ENCODE peak calls at places on chromosomes 1 and 21, in ten cellular contexts. One of them, this sample, is unnamed.
A peak's percentile ranks its signal among the peaks of the same experiment; 100 is the strongest.

GRCh38 chr1:99829269-99829668 is 20.9 kb upstream of the AGL start:
- DNase-seq in LNCaP clone FGC: no peak
- DNase-seq in thyroid gland: peak; percentile 11
- DNase-seq in epithelial cell of proximal tubule: no peak
- DNase-seq in transverse colon: no peak
- DNase-seq in fibroblast of villous mesenchyme: no peak
- DNase-seq in SJCRH30: no peak
- DNase-seq in spleen: no peak
- DNase-seq in fibroblast of the aortic adventitia: no peak
- DNase-seq in OCI-LY7: no peak
- DNase-seq in this sample: no peak

GRCh38 chr1:235831148-235831547 is 35.6 kb downstream of the LYST start:
- DNase-seq in LNCaP clone FGC: no peak
- DNase-seq in thyroid gland: peak; percentile 25
- DNase-seq in epithelial cell of proximal tubule: no peak
- DNase-seq in transverse colon: no peak
- DNase-seq in fibroblast of villous mesenchyme: no peak
- DNase-seq in SJCRH30: no peak
- DNase-seq in spleen: no peak
- DNase-seq in fibroblast of the aortic adventitia: peak; percentile 65
- DNase-seq in OCI-LY7: no peak
- DNase-seq in this sample: peak; percentile 75

GRCh38 chr1:230825061-230825803 is 43.1 kb downstream of the C1orf198 start:
- DNase-seq in LNCaP clone FGC: peak; percentile 41
- DNase-seq in thyroid gland: no peak
- DNase-seq in epithelial cell of proximal tubule: peak; percentile 46
- DNase-seq in transverse colon: no peak
- DNase-seq in fibroblast of villous mesenchyme: peak; percentile 74
- DNase-seq in SJCRH30: peak; percentile 90
- DNase-seq in spleen: no peak
- DNase-seq in fibroblast of the aortic adventitia: peak; percentile 84
- DNase-seq in OCI-LY7: no peak
- DNase-seq in this sample: peak; percentile 23

GRCh38 chr1:155106862-155107261 is 20.8 kb upstream of the EFNA1 start:
- DNase-seq in LNCaP clone FGC: no peak
- DNase-seq in thyroid gland: no peak
- DNase-seq in epithelial cell of proximal tubule: no peak
- DNase-seq in transverse colon: no peak
- DNase-seq in fibroblast of villous mesenchyme: no peak
- DNase-seq in SJCRH30: no peak
- DNase-seq in spleen: no peak
- DNase-seq in fibroblast of the aortic adventitia: no peak
- DNase-seq in OCI-LY7: peak; percentile 52
- DNase-seq in this sample: no peak

GRCh38 chr21:29805110-29805509 is 134.7 kb downstream of the GRIK1 start:
- DNase-seq in LNCaP clone FGC: peak; percentile 90
- DNase-seq in thyroid gland: no peak
- DNase-seq in epithelial cell of proximal tubule: no peak
- DNase-seq in transverse colon: no peak
- DNase-seq in fibroblast of villous mesenchyme: no peak
- DNase-seq in SJCRH30: no peak
- DNase-seq in spleen: no peak
- DNase-seq in fibroblast of the aortic adventitia: no peak
- DNase-seq in OCI-LY7: no peak
- DNase-seq in this sample: no peak

GRCh38 chr1:227947425-227947677 is 381 bp downstream of the WNT9A start:
- DNase-seq in LNCaP clone FGC: no peak
- DNase-seq in thyroid gland: no peak
- DNase-seq in epithelial cell of proximal tubule: no peak
- DNase-seq in transverse colon: no peak
- DNase-seq in fibroblast of villous mesenchyme: no peak
- DNase-seq in SJCRH30: peak; percentile 48
- DNase-seq in spleen: peak; percentile 74
- DNase-seq in fibroblast of the aortic adventitia: no peak
- DNase-seq in OCI-LY7: no peak
- DNase-seq in this sample: no peak

GRCh38 chr1:177975588-177976495 is 6.0 kb upstream of the SEC16B start:
- DNase-seq in LNCaP clone FGC: no peak
- DNase-seq in thyroid gland: no peak
- DNase-seq in epithelial cell of proximal tubule: peak; percentile 68
- DNase-seq in transverse colon: no peak
- DNase-seq in fibroblast of villous mesenchyme: no peak
- DNase-seq in SJCRH30: no peak
- DNase-seq in spleen: no peak
- DNase-seq in fibroblast of the aortic adventitia: peak; percentile 30
- DNase-seq in OCI-LY7: no peak
- DNase-seq in this sample: peak; percentile 23

GRCh38 chr1:108704501-108704900 is 8.2 kb upstream of the FNDC7 start:
- DNase-seq in LNCaP clone FGC: no peak
- DNase-seq in thyroid gland: no peak
- DNase-seq in epithelial cell of proximal tubule: peak; percentile 22
- DNase-seq in transverse colon: no peak
- DNase-seq in fibroblast of villous mesenchyme: peak; percentile 77
- DNase-seq in SJCRH30: peak; percentile 50
- DNase-seq in spleen: no peak
- DNase-seq in fibroblast of the aortic adventitia: peak; percentile 82
- DNase-seq in OCI-LY7: no peak
- DNase-seq in this sample: peak; percentile 87

GRCh38 chr1:47996406-47997226 is 569 bp downstream of the TRABD2B start:
- DNase-seq in LNCaP clone FGC: no peak
- DNase-seq in thyroid gland: no peak
- DNase-seq in epithelial cell of proximal tubule: no peak
- DNase-seq in transverse colon: no peak
- DNase-seq in fibroblast of villous mesenchyme: no peak
- DNase-seq in SJCRH30: peak; percentile 67
- DNase-seq in spleen: no peak
- DNase-seq in fibroblast of the aortic adventitia: no peak
- DNase-seq in OCI-LY7: no peak
- DNase-seq in this sample: peak; percentile 48

GRCh38 chr1:13749543-13750307 is 49.7 kb downstream of the PRDM2 start:
- DNase-seq in LNCaP clone FGC: no peak
- DNase-seq in thyroid gland: peak; percentile 59
- DNase-seq in epithelial cell of proximal tubule: no peak
- DNase-seq in transverse colon: peak; percentile 70
- DNase-seq in fibroblast of villous mesenchyme: peak; percentile 65
- DNase-seq in SJCRH30: peak; percentile 66
- DNase-seq in spleen: peak; percentile 96
- DNase-seq in fibroblast of the aortic adventitia: peak; percentile 39
- DNase-seq in OCI-LY7: peak; percentile 57
- DNase-seq in this sample: peak; percentile 66

GRCh38 chr1:14215151-14215550 is 383.3 kb upstream of the KAZN start:
- DNase-seq in LNCaP clone FGC: no peak
- DNase-seq in thyroid gland: no peak
- DNase-seq in epithelial cell of proximal tubule: peak; percentile 12
- DNase-seq in transverse colon: no peak
- DNase-seq in fibroblast of villous mesenchyme: no peak
- DNase-seq in SJCRH30: no peak
- DNase-seq in spleen: no peak
- DNase-seq in fibroblast of the aortic adventitia: no peak
- DNase-seq in OCI-LY7: no peak
- DNase-seq in this sample: no peak

GRCh38 chr1:90708236-90708786 is 8.8 kb downstream of the BARHL2 start:
- DNase-seq in LNCaP clone FGC: no peak
- DNase-seq in thyroid gland: no peak
- DNase-seq in epithelial cell of proximal tubule: no peak
- DNase-seq in transverse colon: no peak
- DNase-seq in fibroblast of villous mesenchyme: no peak
- DNase-seq in SJCRH30: no peak
- DNase-seq in spleen: no peak
- DNase-seq in fibroblast of the aortic adventitia: no peak
- DNase-seq in OCI-LY7: no peak
- DNase-seq in this sample: no peak

GRCh38 chr1:90707363-90707710 is 9.8 kb downstream of the BARHL2 start:
- DNase-seq in LNCaP clone FGC: peak; percentile 34
- DNase-seq in thyroid gland: peak; percentile 71
- DNase-seq in epithelial cell of proximal tubule: no peak
- DNase-seq in transverse colon: peak; percentile 52
- DNase-seq in fibroblast of villous mesenchyme: peak; percentile 24
- DNase-seq in SJCRH30: no peak
- DNase-seq in spleen: peak; percentile 76
- DNase-seq in fibroblast of the aortic adventitia: peak; percentile 23
- DNase-seq in OCI-LY7: no peak
- DNase-seq in this sample: peak; percentile 64

GRCh38 chr1:90705910-90706309 is 11.2 kb downstream of the BARHL2 start:
- DNase-seq in LNCaP clone FGC: no peak
- DNase-seq in thyroid gland: no peak
- DNase-seq in epithelial cell of proximal tubule: no peak
- DNase-seq in transverse colon: no peak
- DNase-seq in fibroblast of villous mesenchyme: no peak
- DNase-seq in SJCRH30: no peak
- DNase-seq in spleen: no peak
- DNase-seq in fibroblast of the aortic adventitia: no peak
- DNase-seq in OCI-LY7: no peak
- DNase-seq in this sample: no peak

GRCh38 chr1:90704817-90705216 is 12.3 kb downstream of the BARHL2 start:
- DNase-seq in LNCaP clone FGC: no peak
- DNase-seq in thyroid gland: no peak
- DNase-seq in epithelial cell of proximal tubule: no peak
- DNase-seq in transverse colon: no peak
- DNase-seq in fibroblast of villous mesenchyme: no peak
- DNase-seq in SJCRH30: no peak
- DNase-seq in spleen: no peak
- DNase-seq in fibroblast of the aortic adventitia: no peak
- DNase-seq in OCI-LY7: no peak
- DNase-seq in this sample: no peak

GRCh38 chr1:90706437-90707362 is 10.4 kb downstream of the BARHL2 start:
- DNase-seq in LNCaP clone FGC: peak; percentile 38
- DNase-seq in thyroid gland: peak; percentile 49
- DNase-seq in epithelial cell of proximal tubule: no peak
- DNase-seq in transverse colon: no peak
- DNase-seq in fibroblast of villous mesenchyme: no peak
- DNase-seq in SJCRH30: no peak
- DNase-seq in spleen: peak; percentile 78
- DNase-seq in fibroblast of the aortic adventitia: no peak
- DNase-seq in OCI-LY7: no peak
- DNase-seq in this sample: peak; percentile 31
- H3K4me3 ChIP-seq in LNCaP clone FGC: peak overlapping the region; percentile 44
- H3K4me3 ChIP-seq in thyroid gland: peak overlapping the region; percentile 18
- H3K4me3 ChIP-seq in epithelial cell of proximal tubule: peak overlapping the region; percentile 40
- H3K4me3 ChIP-seq in transverse colon: peak overlapping the region; percentile 45
- H3K4me3 ChIP-seq in fibroblast of villous mesenchyme: no peak overlapping the region
- H3K4me3 ChIP-seq in SJCRH30: no peak overlapping the region
- H3K4me3 ChIP-seq in spleen: no peak overlapping the region
- H3K4me3 ChIP-seq in fibroblast of the aortic adventitia: no peak overlapping the region
- H3K4me3 ChIP-seq in OCI-LY7: no peak overlapping the region
- H3K4me3 ChIP-seq in this sample: peak overlapping the region; percentile 13

GRCh38 chr1:10616696-10617095 is 141.9 kb downstream of the PEX14 start:
- DNase-seq in LNCaP clone FGC: no peak
- DNase-seq in thyroid gland: no peak
- DNase-seq in epithelial cell of proximal tubule: no peak
- DNase-seq in transverse colon: no peak
- DNase-seq in fibroblast of villous mesenchyme: no peak
- DNase-seq in SJCRH30: no peak
- DNase-seq in spleen: peak; percentile 42
- DNase-seq in fibroblast of the aortic adventitia: no peak
- DNase-seq in OCI-LY7: no peak
- DNase-seq in this sample: no peak
- H3K4me3 ChIP-seq in LNCaP clone FGC: no peak overlapping the region
- H3K4me3 ChIP-seq in thyroid gland: no peak overlapping the region
- H3K4me3 ChIP-seq in epithelial cell of proximal tubule: no peak overlapping the region
- H3K4me3 ChIP-seq in transverse colon: no peak overlapping the region
- H3K4me3 ChIP-seq in fibroblast of villous mesenchyme: no peak overlapping the region
- H3K4me3 ChIP-seq in SJCRH30: no peak overlapping the region
- H3K4me3 ChIP-seq in spleen: no peak overlapping the region
- H3K4me3 ChIP-seq in fibroblast of the aortic adventitia: no peak overlapping the region
- H3K4me3 ChIP-seq in OCI-LY7: no peak overlapping the region
- H3K4me3 ChIP-seq in this sample: no peak overlapping the region

GRCh38 chr1:41888756-41889155 is 30.0 kb downstream of the HIVEP3 start:
- DNase-seq in LNCaP clone FGC: no peak
- DNase-seq in thyroid gland: no peak
- DNase-seq in epithelial cell of proximal tubule: no peak
- DNase-seq in transverse colon: no peak
- DNase-seq in fibroblast of villous mesenchyme: no peak
- DNase-seq in SJCRH30: no peak
- DNase-seq in spleen: no peak
- DNase-seq in fibroblast of the aortic adventitia: no peak
- DNase-seq in OCI-LY7: no peak
- DNase-seq in this sample: no peak

GRCh38 chr1:41891403-41891896 is 27.3 kb downstream of the HIVEP3 start:
- DNase-seq in LNCaP clone FGC: no peak
- DNase-seq in thyroid gland: peak; percentile 27
- DNase-seq in epithelial cell of proximal tubule: no peak
- DNase-seq in transverse colon: peak; percentile 30
- DNase-seq in fibroblast of villous mesenchyme: peak; percentile 67
- DNase-seq in SJCRH30: no peak
- DNase-seq in spleen: no peak
- DNase-seq in fibroblast of the aortic adventitia: peak; percentile 51
- DNase-seq in OCI-LY7: peak; percentile 46
- DNase-seq in this sample: no peak

GRCh38 chr1:41889506-41890414 is 29.0 kb downstream of the HIVEP3 start:
- DNase-seq in LNCaP clone FGC: no peak
- DNase-seq in thyroid gland: no peak
- DNase-seq in epithelial cell of proximal tubule: no peak
- DNase-seq in transverse colon: no peak
- DNase-seq in fibroblast of villous mesenchyme: no peak
- DNase-seq in SJCRH30: no peak
- DNase-seq in spleen: no peak
- DNase-seq in fibroblast of the aortic adventitia: no peak
- DNase-seq in OCI-LY7: no peak
- DNase-seq in this sample: no peak

GRCh38 chr1:41892211-41892840 is 26.4 kb downstream of the HIVEP3 start:
- DNase-seq in LNCaP clone FGC: no peak
- DNase-seq in thyroid gland: no peak
- DNase-seq in epithelial cell of proximal tubule: no peak
- DNase-seq in transverse colon: peak; percentile 20
- DNase-seq in fibroblast of villous mesenchyme: peak; percentile 40
- DNase-seq in SJCRH30: peak; percentile 61
- DNase-seq in spleen: no peak
- DNase-seq in fibroblast of the aortic adventitia: no peak
- DNase-seq in OCI-LY7: no peak
- DNase-seq in this sample: no peak

GRCh38 chr1:41890841-41891311 is 27.8 kb downstream of the HIVEP3 start:
- DNase-seq in LNCaP clone FGC: no peak
- DNase-seq in thyroid gland: peak; percentile 53
- DNase-seq in epithelial cell of proximal tubule: no peak
- DNase-seq in transverse colon: no peak
- DNase-seq in fibroblast of villous mesenchyme: peak; percentile 28
- DNase-seq in SJCRH30: peak; percentile 34
- DNase-seq in spleen: no peak
- DNase-seq in fibroblast of the aortic adventitia: peak; percentile 65
- DNase-seq in OCI-LY7: no peak
- DNase-seq in this sample: no peak
- H3K4me3 ChIP-seq in LNCaP clone FGC: no peak overlapping the region
- H3K4me3 ChIP-seq in thyroid gland: peak overlapping the region; percentile 20
- H3K4me3 ChIP-seq in epithelial cell of proximal tubule: peak overlapping the region; percentile 43
- H3K4me3 ChIP-seq in transverse colon: no peak overlapping the region
- H3K4me3 ChIP-seq in fibroblast of villous mesenchyme: peak overlapping the region; percentile 56
- H3K4me3 ChIP-seq in SJCRH30: no peak overlapping the region
- H3K4me3 ChIP-seq in spleen: no peak overlapping the region
- H3K4me3 ChIP-seq in fibroblast of the aortic adventitia: peak overlapping the region; percentile 57
- H3K4me3 ChIP-seq in OCI-LY7: peak overlapping the region; percentile 32
- H3K4me3 ChIP-seq in this sample: no peak overlapping the region

DNA sequence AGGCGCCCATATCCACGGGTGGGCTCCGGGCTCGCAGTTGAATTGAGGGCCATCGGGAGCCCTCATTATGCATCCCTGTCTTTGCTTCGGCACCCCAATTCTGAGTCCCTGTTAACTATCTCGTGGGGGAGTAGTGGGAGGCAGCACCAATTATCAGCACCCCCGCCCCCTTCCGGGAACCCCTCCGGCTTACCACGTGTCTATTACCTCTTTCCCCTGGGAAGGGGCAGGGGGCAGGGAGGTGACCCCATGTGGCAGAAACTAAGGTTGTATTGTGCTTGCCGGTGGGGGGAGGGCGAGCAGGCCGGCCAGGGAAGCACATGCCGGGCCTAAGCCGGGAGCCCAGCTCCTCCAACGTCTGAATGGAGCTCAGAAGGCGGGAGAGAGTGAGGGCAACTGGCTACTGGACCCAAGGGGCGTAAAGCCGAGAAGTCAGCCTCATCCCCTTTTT is 1.0 kb downstream of the LIN28A start:
- DNase-seq in LNCaP clone FGC: no peak
- DNase-seq in thyroid gland: no peak
- DNase-seq in epithelial cell of proximal tubule: no peak
- DNase-seq in transverse colon: no peak
- DNase-seq in fibroblast of villous mesenchyme: no peak
- DNase-seq in SJCRH30: no peak
- DNase-seq in spleen: no peak
- DNase-seq in fibroblast of the aortic adventitia: no peak
- DNase-seq in OCI-LY7: no peak
- DNase-seq in this sample: no peak
- H3K4me3 ChIP-seq in LNCaP clone FGC: no peak overlapping the region
- H3K4me3 ChIP-seq in thyroid gland: no peak overlapping the region
- H3K4me3 ChIP-seq in epithelial cell of proximal tubule: no peak overlapping the region
- H3K4me3 ChIP-seq in transverse colon: no peak overlapping the region
- H3K4me3 ChIP-seq in fibroblast of villous mesenchyme: no peak overlapping the region
- H3K4me3 ChIP-seq in SJCRH30: no peak overlapping the region
- H3K4me3 ChIP-seq in spleen: no peak overlapping the region
- H3K4me3 ChIP-seq in fibroblast of the aortic adventitia: no peak overlapping the region
- H3K4me3 ChIP-seq in OCI-LY7: no peak overlapping the region
- H3K4me3 ChIP-seq in this sample: no peak overlapping the region